ENCODE peak calls at places on chromosomes 7 and 10, in eight cellular contexts. N is hepatocyte, A is nephron progenitor cell, R is fibroblast of mammary gland, G is cardiac muscle cell, B is ovary, S is BE2C, V is IMR-90. L is an unnamed sample.
A peak's percentile ranks its signal among the peaks of the same experiment; 100 is the strongest.

GRCh38 chr10:98528166-98528784 is 81.5 kb upstream of the HPS1 start:
- DNase-seq in B (no peak), S (no peak), A (no peak), R (peak; percentile 77), N (no peak), V (peak; percentile 0), G (no peak), L (no peak)

GRCh38 chr7:123289200-123289599 is 89.4 kb upstream of the SLC13A1 start:
- DNase-seq in B (no peak), V (no peak), G (no peak), R (no peak), A (no peak), S (no peak), N (no peak), L (no peak)

GRCh38 chr7:37310322-37311080 is 138.2 kb downstream of the ELMO1 start:
- DNase-seq in A (no peak), N (no peak), R (no peak), G (no peak), B (no peak), V (no peak), S (no peak), L (no peak)

GRCh38 chr10:110141185-110141584 is 66.2 kb upstream of the MXI1 start:
- DNase-seq in S (no peak), B (no peak), N (peak; percentile 44), A (no peak), G (no peak), V (peak; percentile 21), R (peak; percentile 30), L (no peak)

GRCh38 chr10:86545097-86545496 is 23.5 kb upstream of the WAPL start:
- DNase-seq in B (no peak), A (no peak), N (no peak), R (no peak), S (no peak), G (no peak), V (no peak), L (no peak)

GRCh38 chr7:39458346-39458745 is 107.9 kb upstream of the YAE1 start:
- DNase-seq in V (no peak), N (no peak), S (peak; percentile 18), B (no peak), R (peak; percentile 6), G (no peak), A (no peak), L (no peak)

GRCh38 chr10:122172311-122173008 is 98.6 kb upstream of the BTBD16 start:
- DNase-seq in B (no peak), N (peak; percentile 38), V (no peak), R (no peak), S (no peak), A (no peak), G (no peak), L (no peak)

GRCh38 chr10:24882047-24882698 is 70.2 kb downstream of the PRTFDC1 start:
- DNase-seq in B (no peak), V (peak; percentile 60), S (no peak), R (peak; percentile 71), G (no peak), A (no peak), N (no peak), L (no peak)

GRCh38 chr7:36790280-36790679 is 66.0 kb upstream of the AOAH start:
- DNase-seq in S (no peak), G (peak; percentile 14), R (no peak), B (no peak), V (no peak), N (no peak), A (peak; percentile 22), L (no peak)

GRCh38 chr10:12707461-12708185 is 293.9 kb downstream of the CCDC3 start:
- DNase-seq in N (peak; percentile 73), G (peak; percentile 62), B (peak; percentile 63), A (peak; percentile 55), R (peak; percentile 90), V (peak; percentile 99), S (peak; percentile 59), L (peak; percentile 81)

GRCh38 chr7:134357486-134357885 is 40.8 kb upstream of the SLC35B4 start:
- DNase-seq in B (no peak), S (no peak), G (no peak), A (no peak), V (no peak), N (no peak), R (no peak), L (no peak)

GRCh38 chr7:2529161-2530075 is 9.8 kb downstream of the LFNG start:
- DNase-seq in B (no peak), V (peak; percentile 52), N (no peak), S (peak; percentile 14), G (no peak), R (peak; percentile 54), A (no peak), L (no peak)

GRCh38 chr7:51543801-51544553 is 227.4 kb upstream of the COBL start:
- DNase-seq in B (no peak), V (no peak), R (no peak), S (no peak), A (no peak), G (no peak), N (no peak), L (no peak)

GRCh38 chr10:78524941-78525340 is 491.3 kb downstream of the RPS24 start:
- DNase-seq in G (no peak), R (no peak), B (no peak), S (peak; percentile 68), V (no peak), A (no peak), N (no peak), L (no peak)

GRCh38 chr10:45421231-45422097 is 47.4 kb downstream of the ALOX5 start:
- DNase-seq in B (no peak), R (no peak), A (no peak), S (no peak), G (no peak), V (no peak), N (no peak), L (peak; percentile 35)

GRCh38 chr10:21060626-21061025 is 163.5 kb upstream of the NEBL start:
- DNase-seq in S (no peak), R (peak; percentile 57), N (no peak), V (no peak), B (no peak), A (no peak), G (no peak), L (no peak)

GRCh38 chr10:124672181-124672638 is 72.0 kb downstream of the FAM53B start:
- DNase-seq in G (no peak), B (no peak), R (no peak), V (no peak), N (no peak), S (no peak), A (no peak), L (no peak)

GRCh38 chr10:68074775-68075549 is at the start of gene HERC4:
- DNase-seq in V (peak; percentile 92), B (peak; percentile 96), A (peak; percentile 93), N (peak; percentile 97), G (peak; percentile 95), S (peak; percentile 95), R (peak; percentile 89), L (peak; percentile 97)

GRCh38 chr7:17681965-17682364 is 258.3 kb downstream of the SNX13 start:
- DNase-seq in S (no peak), G (no peak), V (no peak), R (peak; percentile 66), B (no peak), N (no peak), A (no peak), L (no peak)

GRCh38 chr10:88987243-88987726 is 3.3 kb upstream of the FAS start:
- DNase-seq in V (no peak), G (no peak), N (no peak), S (no peak), A (no peak), R (no peak), B (no peak), L (no peak)

GRCh38 chr10:80199828-80200227 is 5.5 kb downstream of the ANXA11 start:
- DNase-seq in G (no peak), B (no peak), A (no peak), V (peak; percentile 82), S (no peak), R (peak; percentile 88), N (peak; percentile 63), L (peak; percentile 54)
- TF ChIP-seq CTCF in G (peak; percentile 41), B (no peak), A (no peak), V (peak; percentile 26), S (no peak), R (peak; percentile 22), N (no peak), L (peak; percentile 46)

GRCh38 chr10:132457328-132458070 is 60.5 kb downstream of the PWWP2B start:
- DNase-seq in R (no peak), S (peak; percentile 15), V (no peak), B (peak; percentile 48), G (no peak), A (peak; percentile 6), N (no peak), L (peak; percentile 59)
- TF ChIP-seq CTCF in R (peak; percentile 6), S (peak; percentile 2), V (no peak), B (no peak), G (no peak), A (no peak), N (no peak), L (peak; percentile 45)

GRCh38 chr7:114218283-114218682 is 196.3 kb upstream of the FOXP2 start:
- DNase-seq in N (no peak), G (no peak), R (no peak), A (no peak), S (no peak), V (no peak), B (no peak), L (no peak)

GRCh38 chr7:114212753-114213439 is 201.7 kb upstream of the FOXP2 start:
- DNase-seq in G (no peak), V (no peak), A (no peak), B (no peak), N (no peak), S (no peak), R (no peak), L (no peak)

GRCh38 chr7:114214454-114214853 is 200.2 kb upstream of the FOXP2 start:
- DNase-seq in A (no peak), V (no peak), B (no peak), N (no peak), S (no peak), R (no peak), G (no peak), L (no peak)

GRCh38 chr7:114217026-114217425 is 197.6 kb upstream of the FOXP2 start:
- DNase-seq in R (peak; percentile 19), V (no peak), B (no peak), S (no peak), G (no peak), A (no peak), N (no peak), L (no peak)
- TF ChIP-seq CTCF in R (peak; percentile 5), V (no peak), B (no peak), S (no peak), G (no peak), A (no peak), N (no peak), L (peak; percentile 44)

DNA sequence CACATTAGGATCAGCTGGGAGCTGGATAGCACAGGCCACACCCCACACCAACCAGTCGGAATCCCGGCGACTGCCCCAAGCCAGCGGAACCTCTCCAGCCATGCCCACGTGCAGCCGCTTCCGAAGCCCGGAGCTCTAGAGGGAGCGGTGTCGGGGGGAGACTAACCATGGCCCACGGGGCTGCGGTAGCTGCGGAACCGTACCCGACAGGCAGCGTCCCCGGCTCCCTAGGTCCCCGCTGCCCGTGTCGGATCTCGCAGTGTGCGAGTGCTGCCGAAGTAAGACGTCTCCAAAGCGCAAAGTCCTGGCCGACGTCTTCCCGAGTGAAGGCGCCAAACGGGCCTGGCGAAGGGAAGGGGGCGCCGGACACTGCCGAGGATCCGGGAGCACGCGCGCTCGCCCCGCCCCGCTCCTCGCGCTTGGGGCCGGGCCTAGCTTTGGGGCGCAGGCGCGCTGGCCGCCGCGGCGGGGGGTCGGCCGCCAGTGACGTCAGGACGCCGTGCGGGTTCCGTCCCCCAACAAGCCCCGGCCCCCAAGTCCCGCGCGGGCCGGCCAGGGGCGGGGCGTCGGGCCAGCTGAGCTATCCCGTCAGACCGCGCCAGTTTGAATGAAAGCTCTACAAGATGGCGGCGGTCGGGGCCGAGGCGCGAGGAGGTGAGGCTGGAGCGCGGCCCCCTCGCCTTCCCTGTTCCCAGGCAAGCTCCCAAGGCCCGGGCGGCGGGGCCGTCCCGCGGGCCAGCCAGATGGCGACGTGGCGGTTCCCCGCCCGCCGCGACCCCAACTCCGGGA is at the start of gene SUV39H2:
- DNase-seq in R (peak; percentile 89), N (peak; percentile 98), B (peak; percentile 96), V (peak; percentile 91), S (peak; percentile 95), G (peak; percentile 97), A (peak; percentile 97), L (peak; percentile 98)
- TF ChIP-seq CTCF in R (no peak), N (no peak), B (no peak), V (peak; percentile 1), S (no peak), G (no peak), A (no peak), L (no peak)